ENCODE peak calls at places on chromosomes 7 and 10, in six cellular contexts. Y is NCI-H82, Q is left cardiac atrium, M is GM19239, Z is neural progenitor cell, S is brain microvascular endothelial cell. B is an unnamed sample.

GRCh38 chr7:2399848-2400587 is 3.4 kb upstream of the CHST12 start:
- DNase-seq in M (no peak), S (peak), Z (no peak), Y (no peak), Q (peak), B (no peak)

GRCh38 chr10:30736685-30737232 is 107.2 kb upstream of the LYZL2 start:
- DNase-seq in M (no peak), Z (no peak), Y (no peak), Q (peak), S (peak), B (peak)

GRCh38 chr7:131909151-131909768 is 352.8 kb upstream of the PODXL start:
- DNase-seq in S (no peak), Z (peak), Q (no peak), Y (no peak), M (no peak), B (no peak)

GRCh38 chr10:21733710-21734109 is 199.7 kb downstream of the MLLT10 start:
- DNase-seq in S (no peak), Y (peak), Q (no peak), Z (peak), M (no peak), B (no peak)

GRCh38 chr10:21978191-21978862 is 25.2 kb downstream of the DNAJC1 start:
- DNase-seq in Y (no peak), Z (peak), S (peak), Q (no peak), M (no peak), B (no peak)

GRCh38 chr7:17275749-17276671 is 22.4 kb upstream of the AHR start:
- DNase-seq in Q (no peak), S (peak), Y (no peak), M (no peak), Z (no peak), B (no peak)

GRCh38 chr10:62037166-62037831 is 135.8 kb downstream of the ARID5B start:
- DNase-seq in M (no peak), Z (no peak), Y (no peak), S (peak), Q (no peak), B (no peak)

GRCh38 chr10:17616403-17617030 is 657 bp downstream of the HACD1 start:
- DNase-seq in Q (peak), Z (peak), Y (peak), S (peak), M (peak), B (no peak)

GRCh38 chr7:2873146-2873545 is 29.0 kb upstream of the GNA12 start:
- DNase-seq in Q (peak), Z (no peak), Y (no peak), M (no peak), S (no peak), B (no peak)

GRCh38 chr10:102065561-102066420 is 642 bp downstream of the HPS6 start:
- DNase-seq in S (peak), Y (peak), M (peak), Q (peak), Z (peak), B (no peak)

GRCh38 chr10:121732676-121733445 is 134.6 kb upstream of the FGFR2 start:
- DNase-seq in Q (no peak), M (no peak), S (no peak), Y (no peak), Z (peak), B (no peak)

GRCh38 chr7:145978769-145979168 is 137.8 kb upstream of the CNTNAP2 start:
- DNase-seq in Y (no peak), Z (no peak), M (no peak), S (no peak), Q (no peak), B (no peak)

GRCh38 chr7:16684935-16685334 is 39.0 kb downstream of the BZW2 start:
- DNase-seq in Y (no peak), Q (no peak), M (no peak), S (no peak), Z (no peak), B (no peak)

GRCh38 chr7:68821846-68822245 is 776.4 kb upstream of the AUTS2 start:
- DNase-seq in Q (no peak), S (no peak), M (no peak), Z (no peak), Y (no peak), B (no peak)

GRCh38 chr10:35667971-35668370 is 25.9 kb upstream of the FZD8 start:
- DNase-seq in S (no peak), Q (no peak), M (no peak), Z (no peak), Y (no peak), B (no peak)

GRCh38 chr7:142385528-142386340 is 127.9 kb upstream of the PRSS58 start:
- DNase-seq in M (peak), Z (peak), S (peak), Q (peak), Y (peak), B (no peak)

GRCh38 chr7:130877236-130877635 is 143.2 kb upstream of the KLF14 start:
- DNase-seq in S (no peak), Y (no peak), Q (no peak), M (no peak), Z (no peak), B (no peak)

GRCh38 chr10:91756286-91756685 is 41.9 kb upstream of the TNKS2 start:
- DNase-seq in S (peak), Z (no peak), Y (no peak), Q (no peak), M (no peak), B (no peak)

GRCh38 chr7:27835408-27835807 is 95.4 kb downstream of the TAX1BP1 start:
- DNase-seq in S (peak), Y (no peak), Q (peak), M (no peak), Z (no peak), B (no peak)

GRCh38 chr10:79116801-79117723 is 48.3 kb downstream of the ZMIZ1 start:
- DNase-seq in Q (no peak), M (peak), Y (peak), Z (no peak), S (no peak), B (peak)

GRCh38 chr10:1392127-1392526 is 335.9 kb downstream of the WDR37 start:
- DNase-seq in S (no peak), Y (no peak), Z (no peak), Q (no peak), M (no peak), B (no peak)

GRCh38 chr10:123147635-123148413 is at the start of gene HMX2:
- DNase-seq in M (no peak), Q (no peak), Z (peak), S (no peak), Y (peak), B (no peak)

GRCh38 chr7:80087051-80087767 is 47.4 kb upstream of the GNAI1 start:
- DNase-seq in S (peak), Z (no peak), M (no peak), Y (no peak), Q (no peak), B (no peak)